ENCODE peak calls at places on chromosomes 6 and 20, in seven cellular contexts. J is endothelial cell, H is GM18507, R is posterior vena cava, O is hepatic stellate cell, S is RPMI7951, T is HCT116. D is an unnamed sample.

GRCh38 chr6:167849846-167850459 is 23.2 kb downstream of the AFDN start:
- DNase-seq in J (no peak), S (peak; percentile 60), T (peak; percentile 66), O (no peak), R (no peak), H (no peak), D (no peak)

GRCh38 chr6:89032599-89032998 is 48.0 kb upstream of the PNRC1 start:
- DNase-seq in T (no peak), R (no peak), J (no peak), S (no peak), H (no peak), O (no peak), D (no peak)

GRCh38 chr20:38196592-38196991 is 31.5 kb upstream of the TGM2 start:
- DNase-seq in T (no peak), J (no peak), S (peak; percentile 98), R (peak; percentile 97), H (no peak), O (peak; percentile 75), D (no peak)

GRCh38 chr6:158417760-158418098 is 105.5 kb downstream of the TULP4 start:
- DNase-seq in O (peak; percentile 52), T (no peak), H (no peak), R (no peak), S (peak; percentile 82), J (no peak), D (no peak)

GRCh38 chr6:120378582-120379220 is 955.6 kb downstream of the TBC1D32 start:
- DNase-seq in J (no peak), T (peak; percentile 70), H (peak; percentile 1), S (peak; percentile 32), R (no peak), O (peak; percentile 4), D (peak; percentile 4)

GRCh38 chr6:166600932-166601331 is 14.5 kb upstream of the RAMACL start:
- DNase-seq in J (no peak), R (no peak), T (no peak), H (no peak), S (no peak), O (peak; percentile 37), D (no peak)

GRCh38 chr6:16391451-16391912 is 153.1 kb downstream of the GMPR start:
- DNase-seq in O (peak; percentile 45), J (no peak), R (no peak), H (no peak), S (peak; percentile 35), T (no peak), D (no peak)

GRCh38 chr6:137906020-137906472 is 39.0 kb downstream of the TNFAIP3 start:
- DNase-seq in O (no peak), R (no peak), J (no peak), H (no peak), S (no peak), T (no peak), D (no peak)

GRCh38 chr6:39852324-39852723 is 60.1 kb downstream of the DAAM2 start:
- DNase-seq in O (no peak), R (no peak), T (no peak), S (no peak), H (no peak), J (no peak), D (no peak)

GRCh38 chr6:109079981-109080380 is 14.7 kb downstream of the SESN1 start:
- DNase-seq in H (no peak), J (no peak), O (no peak), T (no peak), R (no peak), S (no peak), D (no peak)

GRCh38 chr6:49698538-49699205 is 14.7 kb downstream of the CRISP2 start:
- DNase-seq in H (no peak), S (no peak), T (no peak), R (no peak), J (no peak), O (no peak), D (no peak)

GRCh38 chr20:1324598-1325172 is 4.3 kb downstream of the SDCBP2 start:
- DNase-seq in T (no peak), H (no peak), J (no peak), R (peak; percentile 81), S (peak; percentile 82), O (peak; percentile 81), D (no peak)

GRCh38 chr20:45969712-45970634 is 2.0 kb downstream of the ZNF335 start:
- DNase-seq in J (peak; percentile 33), H (no peak), R (peak; percentile 75), T (peak; percentile 66), S (peak; percentile 75), O (peak; percentile 76), D (no peak)

GRCh38 chr20:46226602-46227001 is 81.7 kb downstream of the CDH22 start:
- DNase-seq in J (no peak), O (peak; percentile 44), R (no peak), T (no peak), S (peak; percentile 77), H (no peak), D (no peak)

GRCh38 chr20:34538671-34539123 is 19.8 kb upstream of the MAP1LC3A start:
- DNase-seq in S (peak; percentile 44), T (no peak), H (peak; percentile 30), O (peak; percentile 63), R (peak; percentile 76), J (peak; percentile 68), D (peak; percentile 54)

GRCh38 chr6:33552252-33552651 is 27.8 kb downstream of the BAK1 start:
- DNase-seq in T (no peak), R (no peak), J (no peak), H (no peak), S (no peak), O (no peak), D (no peak)

GRCh38 chr20:32482251-32483220 is 102.6 kb downstream of the NOL4L start:
- DNase-seq in S (peak; percentile 31), O (peak; percentile 54), R (peak; percentile 87), J (peak; percentile 53), T (no peak), H (no peak), D (no peak)

GRCh38 chr6:160139420-160139851 is 17.8 kb downstream of the SLC22A1 start:
- DNase-seq in T (no peak), R (no peak), J (no peak), H (no peak), O (peak; percentile 70), S (peak; percentile 95), D (no peak)

GRCh38 chr6:131029661-131030297 is 33.3 kb downstream of the EPB41L2 start:
- DNase-seq in S (peak; percentile 55), R (no peak), O (peak; percentile 26), J (no peak), H (peak; percentile 8), T (no peak), D (peak; percentile 4)